ENCODE peak calls at places on chromosomes 6 and 20, in nine cellular contexts. C is IMR-90, E is HTR-8/SVneo, I is putamen, Q is ovary, T is NB4, R is amniotic epithelial cell, V is GM12865, Z is OCI-LY7. S is an unnamed sample.

GRCh38 chr6:38322123-38322522 is 317.6 kb downstream of the BTBD9 start:
- DNase-seq in Z (no peak), V (no peak), E (no peak), T (no peak), R (peak), C (no peak), I (peak), Q (no peak), S (no peak)

GRCh38 chr6:13472099-13472498 is 15.3 kb downstream of the GFOD1 start:
- DNase-seq in Z (no peak), R (no peak), E (no peak), C (peak), I (no peak), T (no peak), Q (no peak), V (no peak), S (no peak)

GRCh38 chr20:18986146-18986830 is 172.7 kb downstream of the SCP2D1 start:
- DNase-seq in I (no peak), E (no peak), V (no peak), C (no peak), T (no peak), R (no peak), Z (no peak), Q (peak), S (no peak)

GRCh38 chr20:52864895-52865590 is 107.1 kb upstream of the TSHZ2 start:
- DNase-seq in Q (no peak), T (no peak), I (no peak), R (no peak), C (no peak), E (no peak), V (no peak), Z (no peak), S (no peak)

GRCh38 chr20:36461600-36462439 is 79.5 kb upstream of the MYL9 start:
- DNase-seq in R (no peak), V (peak), T (peak), Q (peak), C (peak), I (no peak), Z (peak), E (no peak), S (peak)

GRCh38 chr6:72262254-72262653 is 359.6 kb upstream of the KCNQ5 start:
- DNase-seq in Q (no peak), T (no peak), E (no peak), C (no peak), Z (no peak), I (no peak), R (no peak), V (no peak), S (no peak)

GRCh38 chr20:44790994-44791393 is 19.4 kb downstream of the RIMS4 start:
- DNase-seq in T (no peak), Z (no peak), I (no peak), C (no peak), R (no peak), V (no peak), E (no peak), Q (no peak), S (no peak)

GRCh38 chr20:16947346-16947943 is 199.3 kb downstream of the OTOR start:
- DNase-seq in Z (no peak), C (no peak), I (no peak), E (no peak), V (no peak), R (peak), T (no peak), Q (no peak), S (no peak)

GRCh38 chr6:93624408-93624807 is 205.0 kb upstream of the EPHA7 start:
- DNase-seq in I (no peak), E (no peak), V (no peak), R (no peak), T (no peak), Z (no peak), Q (no peak), C (no peak), S (no peak)